ENCODE peak calls at places on chromosomes 7 and 10, in ten cellular contexts. L is H54, F is ovary, H is tibial nerve, S is heart left ventricle, B is GM12892, V is body of pancreas, W is A549, M is IMR-90, D is lower leg skin. T is an unnamed sample.

GRCh38 chr10:28925154-28925663 is 247.9 kb downstream of the BAMBI start:
- DNase-seq in L (no peak), F (no peak), H (no peak), S (no peak), B (no peak), V (no peak), W (no peak), M (no peak), D (no peak), T (no peak)

GRCh38 chr10:69515699-69516547 is 57.3 kb downstream of the NEUROG3 start:
- DNase-seq in L (peak; percentile 89), F (no peak), H (no peak), S (peak; percentile 56), B (peak; percentile 68), V (peak; percentile 77), W (peak; percentile 78), M (peak; percentile 55), D (peak; percentile 91), T (peak; percentile 83)

GRCh38 chr10:103967433-103968142 is 648 bp downstream of the SLK start:
- DNase-seq in L (peak; percentile 25), F (no peak), H (no peak), S (no peak), B (peak; percentile 32), V (peak; percentile 18), W (peak; percentile 39), M (no peak), D (no peak), T (peak; percentile 67)

GRCh38 chr10:46558411-46559185 is 2.1 kb upstream of the GPRIN2 start:
- DNase-seq in L (no peak), F (no peak), H (no peak), S (peak; percentile 18), B (no peak), V (peak; percentile 2), W (peak; percentile 84), M (no peak), D (peak; percentile 87), T (no peak)

GRCh38 chr10:11176746-11177145 is 159.1 kb downstream of the CELF2 start:
- DNase-seq in L (no peak), F (no peak), H (no peak), S (no peak), B (no peak), V (no peak), W (no peak), M (no peak), D (no peak), T (no peak)

GRCh38 chr7:452230-452751 is 67.4 kb downstream of the PDGFA start:
- DNase-seq in L (no peak), F (no peak), H (no peak), S (no peak), B (no peak), V (no peak), W (no peak), M (peak; percentile 49), D (no peak), T (no peak)

GRCh38 chr7:130845581-130846085 is 111.6 kb upstream of the KLF14 start:
- DNase-seq in L (peak; percentile 50), F (no peak), H (no peak), S (no peak), B (no peak), V (no peak), W (peak; percentile 79), M (peak; percentile 89), D (no peak), T (no peak)

GRCh38 chr10:114525368-114525949 is 121.2 kb upstream of the AFAP1L2 start:
- DNase-seq in L (no peak), F (peak; percentile 15), H (no peak), S (no peak), B (no peak), V (no peak), W (no peak), M (no peak), D (no peak), T (no peak)

GRCh38 chr7:93156884-93157283 is 8.7 kb upstream of the SAMD9L start:
- DNase-seq in L (no peak), F (no peak), H (no peak), S (no peak), B (no peak), V (no peak), W (no peak), M (peak; percentile 32), D (no peak), T (no peak)

GRCh38 chr7:16078076-16078952 is 343.0 kb downstream of the CRPPA start:
- DNase-seq in L (no peak), F (no peak), H (no peak), S (no peak), B (no peak), V (peak; percentile 46), W (peak; percentile 71), M (peak; percentile 64), D (no peak), T (peak; percentile 76)

GRCh38 chr10:71368639-71369038 is 28.1 kb upstream of the CDH23 start:
- DNase-seq in L (no peak), F (no peak), H (no peak), S (no peak), B (no peak), V (no peak), W (peak; percentile 21), M (no peak), D (no peak), T (no peak)

GRCh38 chr7:125611582-125611981 is 682.0 kb upstream of the POT1 start:
- DNase-seq in L (no peak), F (no peak), H (no peak), S (no peak), B (no peak), V (no peak), W (no peak), M (no peak), D (no peak), T (no peak)

GRCh38 chr7:154919324-154920222 is 83.4 kb downstream of the PAXIP1 start:
- DNase-seq in L (no peak), F (no peak), H (no peak), S (no peak), B (no peak), V (peak; percentile 65), W (no peak), M (no peak), D (peak; percentile 43), T (no peak)

DNA sequence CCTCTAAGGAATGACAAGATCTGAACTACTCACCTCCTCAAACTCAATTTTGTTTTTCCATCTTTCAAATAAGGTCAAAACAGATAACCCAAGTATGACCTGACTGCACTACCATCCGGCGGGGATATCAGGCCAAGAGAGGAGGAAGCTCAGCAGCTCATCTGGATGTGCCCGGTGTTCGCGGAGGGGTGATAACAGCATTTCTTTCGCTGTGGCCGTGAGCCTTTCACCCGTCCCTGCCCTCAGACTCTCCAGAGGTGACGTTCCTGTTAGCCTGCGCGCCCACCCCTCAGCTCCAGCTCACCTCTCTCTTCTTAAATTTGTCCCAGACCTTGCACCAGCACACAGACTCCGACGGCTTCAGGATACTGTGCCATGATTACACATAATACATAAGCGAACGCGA is 526 bp downstream of the ZNF248 start:
- DNase-seq in L (peak; percentile 7), F (peak; percentile 25), H (no peak), S (peak; percentile 30), B (no peak), V (peak; percentile 11), W (peak; percentile 13), M (no peak), D (peak; percentile 84), T (peak; percentile 82)
- TF ChIP-seq POLR2A in L (no peak), F (no peak), H (no peak), S (no peak), B (no peak), V (no peak), W (no peak), M (no peak), D (no peak), T (no peak)

DNA sequence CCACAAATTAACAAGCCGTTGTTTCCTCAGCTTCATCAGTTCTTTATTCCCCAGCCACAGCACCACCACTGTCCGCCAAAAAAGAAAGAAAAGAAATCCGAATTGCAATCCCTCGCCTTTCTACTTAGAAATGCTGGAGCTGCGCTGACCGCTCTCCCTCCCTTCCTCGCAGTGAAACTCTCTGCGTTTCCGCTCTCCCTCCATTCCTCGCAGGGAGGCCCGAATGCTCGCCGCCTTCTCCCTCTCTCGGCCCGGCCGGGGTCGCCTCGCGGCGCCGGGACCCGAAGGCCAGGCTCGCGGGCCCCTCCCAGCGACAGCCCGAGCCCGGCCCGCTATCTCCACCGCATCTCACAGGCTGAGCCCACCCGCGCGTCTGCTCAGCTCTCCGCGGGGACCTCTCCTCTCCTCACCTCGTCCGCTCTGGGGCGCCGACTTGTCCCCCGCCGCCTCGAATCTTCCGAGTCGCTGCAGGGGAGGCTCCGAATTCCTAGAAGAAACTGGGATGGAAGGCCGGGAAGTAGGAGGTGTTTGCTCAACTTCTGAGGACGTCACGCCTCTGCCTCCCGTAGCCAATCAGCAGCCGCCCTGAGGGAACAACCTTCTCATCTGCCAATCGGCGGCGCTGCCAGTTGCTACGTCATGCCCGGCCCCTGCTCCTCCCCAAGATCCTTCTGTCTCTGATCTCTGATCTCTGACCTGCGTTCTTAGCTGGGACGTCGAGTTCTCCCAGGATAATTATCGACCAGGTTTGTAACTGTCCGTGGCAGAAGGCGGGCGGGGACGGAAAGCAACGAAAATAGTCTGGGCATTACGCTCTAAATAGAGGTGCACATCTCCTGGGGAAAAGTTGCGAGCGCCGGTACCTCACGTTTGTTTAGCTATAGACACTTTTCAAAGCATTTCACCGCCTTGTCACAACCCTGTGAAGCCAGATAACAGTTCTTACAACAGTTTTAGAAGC is at the start of gene AASS:
- DNase-seq in L (peak; percentile 74), F (peak; percentile 99), H (peak; percentile 98), S (peak; percentile 99), B (peak; percentile 49), V (peak; percentile 99), W (peak; percentile 90), M (peak; percentile 94), D (peak; percentile 100), T (peak; percentile 87)
- TF ChIP-seq POLR2A in L (peak; percentile 78), F (peak; percentile 96), H (peak; percentile 97), S (peak; percentile 70), B (no peak), V (peak; percentile 86), W (no peak), M (peak; percentile 66), D (no peak), T (no peak)

GRCh38 chr10:30467939-30468338 is 34.0 kb downstream of the MAP3K8 start:
- DNase-seq in L (no peak), F (no peak), H (no peak), S (no peak), B (no peak), V (no peak), W (no peak), M (no peak), D (no peak), T (no peak)
- TF ChIP-seq POLR2A in L (no peak), F (no peak), H (no peak), S (no peak), B (no peak), V (no peak), W (no peak), M (no peak), D (no peak), T (no peak)

DNA sequence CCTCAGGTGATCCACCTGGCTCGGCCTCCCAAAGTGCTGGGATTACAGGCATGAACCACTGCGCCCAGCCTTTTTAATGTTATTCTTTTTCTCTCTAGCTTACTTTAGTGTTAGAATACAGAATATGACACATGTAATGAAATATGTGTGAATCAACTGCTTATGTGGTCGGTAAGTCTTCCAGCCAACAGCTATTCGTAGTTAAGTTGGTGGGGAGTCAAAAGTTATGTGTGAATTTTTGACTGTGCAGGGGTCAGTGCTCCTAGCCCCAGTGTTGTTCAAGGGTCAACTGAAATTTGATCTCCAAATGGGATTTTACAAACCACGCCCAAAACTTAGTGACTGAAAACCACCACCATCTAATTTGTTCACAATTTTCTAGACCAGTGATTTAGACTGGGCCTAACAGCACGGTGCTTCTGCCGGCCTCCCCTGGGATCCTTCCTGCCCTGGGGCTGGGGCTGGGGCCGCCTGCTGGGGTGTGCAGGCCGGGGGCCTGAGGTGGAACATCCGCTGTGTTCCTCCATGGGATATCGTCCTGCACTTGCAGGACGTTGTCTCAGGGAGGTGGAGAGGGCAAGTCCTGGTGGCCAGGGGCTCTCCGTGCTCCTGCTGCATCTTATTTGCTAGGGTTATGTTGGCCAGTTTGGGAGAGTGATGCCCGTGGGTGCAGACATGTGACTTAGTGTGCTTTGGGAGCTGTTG is 24.5 kb upstream of the GRB10 start:
- DNase-seq in L (no peak), F (no peak), H (no peak), S (no peak), B (no peak), V (no peak), W (no peak), M (no peak), D (peak; percentile 74), T (no peak)
- TF ChIP-seq POLR2A in L (no peak), F (no peak), H (no peak), S (no peak), B (no peak), V (no peak), W (no peak), M (no peak), D (no peak), T (no peak)